ENCODE peak calls at places on chromosomes 4 and X, in seven cellular contexts. E is K562, M is SK-N-SH, T is HCT116, C is H1, R is HepG2, Q is GM12878. Y is an unnamed sample.
A peak's percentile ranks its signal among the peaks of the same experiment; 100 is the strongest.

GRCh38 chrX:154444001-154444754 is at the start of gene FAM50A:
- DNase-seq in E (peak; percentile 85), M (peak; percentile 92), T (no peak), C (peak; percentile 69), R (no peak), Q (no peak), Y (no peak)

GRCh38 chrX:72297953-72298730 is 7.6 kb downstream of the CITED1 start:
- DNase-seq in E (peak; percentile 40), M (peak; percentile 40), T (no peak), C (no peak), R (peak; percentile 16), Q (no peak), Y (no peak)

GRCh38 chr4:137193564-137193963 is 338.7 kb downstream of the PCDH18 start:
- DNase-seq in E (no peak), M (no peak), T (no peak), C (no peak), R (no peak), Q (no peak), Y (no peak)

GRCh38 chr4:169059294-169060201 is 49.5 kb upstream of the CBR4 start:
- DNase-seq in E (no peak), M (no peak), T (no peak), C (no peak), R (no peak), Q (no peak), Y (no peak)

GRCh38 chrX:152861116-152861515 is 30.3 kb downstream of the NSDHL start:
- DNase-seq in E (no peak), M (no peak), T (no peak), C (no peak), R (no peak), Q (no peak), Y (no peak)

GRCh38 chr4:1427010-1427409 is 20.8 kb upstream of the NKX1-1 start:
- DNase-seq in E (no peak), M (no peak), T (no peak), C (no peak), R (no peak), Q (no peak), Y (no peak)

GRCh38 chrX:2474280-2474962 is 26.4 kb downstream of the DHRSX start:
- DNase-seq in E (peak; percentile 85), M (no peak), T (peak; percentile 94), C (peak; percentile 48), R (no peak), Q (no peak), Y (no peak)

GRCh38 chr4:83772680-83773079 is 236.8 kb downstream of the GPAT3 start:
- DNase-seq in E (no peak), M (no peak), T (no peak), C (no peak), R (no peak), Q (no peak), Y (no peak)

DNA sequence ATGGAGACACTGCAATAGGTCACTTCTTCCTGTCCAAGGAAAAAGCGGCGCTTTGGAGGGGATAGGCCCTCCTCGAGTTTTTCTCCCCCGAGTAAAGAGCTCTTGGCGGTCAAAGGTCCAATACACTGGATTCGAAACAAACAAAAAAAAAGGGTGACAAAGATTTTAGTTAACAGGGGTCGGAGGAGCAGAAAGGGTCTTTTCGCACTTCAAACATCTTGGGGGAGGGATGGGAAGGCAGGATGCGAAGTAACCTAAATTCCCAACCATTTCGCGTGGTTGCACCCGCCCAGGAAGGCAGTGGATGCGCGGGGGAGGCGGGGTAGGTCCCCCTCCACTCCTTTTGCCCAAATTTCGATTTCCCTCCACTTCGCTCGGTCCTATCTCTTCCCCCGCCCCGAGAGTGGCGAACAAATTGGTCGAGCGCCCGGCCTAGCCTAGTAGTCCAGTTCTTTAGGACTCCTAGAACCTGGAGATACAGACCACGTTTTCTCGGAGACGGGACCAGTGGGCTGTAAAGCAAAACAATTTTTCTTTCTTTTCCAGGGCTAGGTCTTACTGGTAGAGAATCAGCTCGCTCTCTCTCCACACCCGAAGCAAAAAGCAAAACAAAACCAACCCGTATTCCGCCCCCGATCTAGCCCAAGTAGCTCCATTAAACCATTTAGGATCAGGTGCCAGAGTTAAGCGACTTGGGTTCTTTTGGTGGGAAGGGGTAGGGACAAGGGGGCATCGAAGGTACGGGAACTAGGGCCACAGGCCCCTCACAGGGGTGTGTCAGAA is 2.0 kb upstream of the STAG2 start:
- DNase-seq in E (peak; percentile 66), M (peak; percentile 36), T (no peak), C (no peak), R (no peak), Q (no peak), Y (no peak)
- TF ChIP-seq YY1 in E (no peak), M (no peak), T (no peak), C (no peak), R (no peak), Q (no peak), Y (no peak)

DNA sequence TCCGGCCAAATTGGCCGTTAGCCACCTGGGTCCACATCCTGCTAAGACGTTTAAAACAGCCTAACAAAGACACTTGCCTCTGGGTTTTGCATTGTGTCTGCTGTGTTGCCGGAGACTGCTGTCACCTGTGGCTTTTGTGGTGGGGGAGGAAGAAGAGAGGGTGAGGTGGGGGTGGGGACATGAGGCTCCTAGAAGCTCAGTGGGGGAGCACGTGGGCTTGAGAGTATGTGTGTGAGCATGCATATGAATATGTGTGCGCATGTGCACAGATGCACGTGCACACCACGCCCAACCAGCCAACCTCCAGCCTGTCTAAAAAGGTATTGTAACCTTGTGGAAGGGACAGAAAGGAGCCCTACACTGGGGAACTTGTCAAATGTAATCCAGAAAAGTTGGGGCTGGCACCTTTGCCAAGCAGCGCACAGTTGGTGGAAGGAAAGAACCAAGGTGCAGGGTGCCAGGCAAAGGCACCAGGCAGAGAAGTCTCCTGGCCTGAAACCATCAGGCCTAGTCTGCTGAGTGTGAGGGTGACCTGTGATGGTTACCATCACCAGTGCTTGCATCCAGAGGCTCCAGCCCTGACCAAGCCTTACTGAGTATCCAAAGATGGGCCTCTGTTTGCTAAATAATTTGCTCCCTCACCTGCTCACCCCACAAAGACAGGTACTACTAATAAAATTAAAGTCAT is 10.1 kb upstream of the SASH3 start:
- DNase-seq in E (no peak), M (no peak), T (no peak), C (no peak), R (no peak), Q (peak; percentile 73), Y (no peak)
- TF ChIP-seq YY1 in E (no peak), M (no peak), T (no peak), C (no peak), R (no peak), Q (no peak), Y (no peak)

DNA sequence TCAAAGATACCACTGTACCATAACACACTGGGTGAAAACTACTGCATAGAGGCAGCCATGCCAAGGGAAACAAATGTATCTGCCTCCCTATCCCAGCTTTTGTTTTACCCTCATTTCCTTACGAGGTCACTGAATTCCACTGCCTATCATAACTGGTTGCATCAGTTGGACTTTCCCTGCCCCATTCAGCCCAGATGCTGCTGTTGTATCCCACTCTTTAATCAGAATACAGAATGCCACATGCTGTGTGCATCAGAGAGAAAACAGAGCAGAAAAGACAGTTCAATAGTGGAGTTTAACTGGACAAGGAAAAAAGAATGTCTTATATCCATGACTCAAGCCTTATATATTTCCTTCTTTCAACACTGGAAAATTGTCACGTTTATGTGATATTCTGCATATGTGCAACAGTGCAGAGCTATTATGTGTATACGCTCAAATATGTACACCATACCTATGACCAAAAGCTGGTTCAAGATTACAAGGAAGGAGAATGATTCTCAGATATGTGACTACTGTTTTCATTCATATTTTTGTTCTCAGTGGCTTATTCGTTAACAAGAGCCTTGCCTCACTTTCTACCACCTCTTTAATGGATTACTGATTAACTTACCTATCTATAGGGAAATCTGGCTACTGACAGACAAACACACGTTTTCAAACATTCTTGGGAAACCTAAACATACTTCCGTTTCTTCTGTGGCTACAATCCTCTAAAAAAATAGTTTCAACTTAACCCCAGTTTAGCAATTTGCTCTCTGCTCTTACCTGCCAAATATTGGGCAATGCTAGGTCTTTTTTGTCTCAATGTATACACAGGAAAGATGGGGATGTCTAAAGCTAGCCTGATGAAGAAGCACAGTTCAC is 378.9 kb downstream of the SMARCA1 start:
- DNase-seq in E (no peak), M (no peak), T (no peak), C (no peak), R (peak; percentile 94), Q (no peak), Y (no peak)
- TF ChIP-seq YY1 in E (no peak), M (no peak), T (no peak), C (no peak), R (peak; percentile 55), Q (no peak), Y (no peak)

DNA sequence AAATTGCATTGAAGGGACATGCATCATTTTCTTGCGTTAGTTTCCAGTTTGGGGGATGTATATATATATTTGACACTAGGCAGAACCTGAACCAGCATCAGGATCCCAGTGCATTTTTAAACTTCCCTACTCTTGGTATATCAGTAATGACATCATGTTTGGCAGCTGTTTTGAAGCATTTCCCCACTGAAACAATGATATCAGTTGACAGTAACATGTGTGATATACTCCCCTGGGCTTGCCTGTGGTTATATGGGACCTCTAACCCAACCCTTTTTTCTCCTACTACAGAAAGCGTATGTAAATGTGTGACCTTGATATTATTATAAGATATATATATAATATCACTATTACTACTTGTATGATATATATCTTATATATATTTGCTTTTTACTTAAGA is 225.9 kb upstream of the CASK start:
- DNase-seq in E (no peak), M (no peak), T (no peak), C (no peak), R (no peak), Q (no peak), Y (no peak)
- TF ChIP-seq YY1 in E (no peak), M (no peak), T (no peak), C (no peak), R (no peak), Q (no peak), Y (no peak)

DNA sequence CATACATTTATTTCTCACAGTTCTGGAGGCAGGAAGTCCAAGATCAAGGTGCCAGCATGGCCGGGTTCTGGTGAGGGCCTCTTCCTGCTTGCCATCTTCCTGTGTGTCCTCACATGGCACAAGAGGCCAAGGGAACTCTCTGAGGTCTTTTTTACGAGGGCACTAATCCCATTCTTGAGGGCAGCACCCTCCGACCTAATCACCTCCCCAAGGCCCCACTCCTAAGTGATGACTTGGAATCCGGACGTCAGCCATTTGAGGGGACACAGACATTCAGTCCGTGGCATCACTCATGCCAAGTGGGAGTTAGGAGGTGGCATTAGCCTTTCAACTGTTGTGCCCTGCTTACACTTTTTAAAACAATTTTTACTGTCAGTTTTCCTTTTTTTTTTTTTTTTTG is 27.3 kb downstream of the MAN2B2 start:
- DNase-seq in E (no peak), M (no peak), T (no peak), C (no peak), R (no peak), Q (no peak), Y (no peak)
- TF ChIP-seq YY1 in E (no peak), M (no peak), T (no peak), C (no peak), R (no peak), Q (no peak), Y (no peak)

Y was measured in NT2/D1.